ENCODE peak calls at places on chromosomes 4 and X, in six cellular contexts. M, Z, D, N, T and X are unnamed samples.

GRCh38 chr4:52617467-52618017 is 41.6 kb downstream of the USP46 start:
- DNase-seq in M (no peak), Z (no peak), D (no peak), N (no peak), T (no peak), X (no peak)

GRCh38 chr4:120922390-120923200 is at the start of gene PRDM5:
- DNase-seq in M (peak), Z (peak), D (peak), N (no peak), T (no peak), X (peak)

GRCh38 chrX:130770615-130771014 is 132.4 kb downstream of the ENOX2 start:
- DNase-seq in M (no peak), Z (no peak), D (no peak), N (no peak), T (no peak), X (no peak)

GRCh38 chrX:94908171-94908570 is 1234.2 kb downstream of the FAM133A start:
- DNase-seq in M (no peak), Z (no peak), D (no peak), N (no peak), T (no peak), X (no peak)

GRCh38 chrX:88425739-88426138 is 321.3 kb upstream of the CPXCR1 start:
- DNase-seq in M (no peak), Z (no peak), D (no peak), N (no peak), T (no peak), X (no peak)

GRCh38 chrX:40166582-40166981 is 68.8 kb upstream of the BCOR start:
- DNase-seq in M (no peak), Z (no peak), D (peak), N (no peak), T (no peak), X (no peak)

GRCh38 chrX:143661286-143661685 is 25.4 kb upstream of the SLITRK4 start:
- DNase-seq in M (no peak), Z (no peak), D (no peak), N (no peak), T (no peak), X (no peak)

GRCh38 chr4:153241970-153242847 is 38.0 kb downstream of the TRIM2 start:
- DNase-seq in M (no peak), Z (peak), D (no peak), N (no peak), T (no peak), X (no peak)

GRCh38 chrX:70433848-70434351 is 10.7 kb upstream of the DLG3 start:
- DNase-seq in M (peak), Z (peak), D (peak), N (peak), T (peak), X (peak)

GRCh38 chr4:95560791-95561190 is 12.0 kb upstream of the UNC5C start:
- DNase-seq in M (no peak), Z (no peak), D (no peak), N (no peak), T (no peak), X (no peak)

GRCh38 chr4:122762520-122762919 is 30.0 kb downstream of the BBS12 start:
- DNase-seq in M (no peak), Z (no peak), D (no peak), N (no peak), T (no peak), X (no peak)

GRCh38 chrX:118521435-118521834 is 25.8 kb downstream of the DOCK11 start:
- DNase-seq in M (no peak), Z (no peak), D (no peak), N (no peak), T (no peak), X (no peak)

GRCh38 chrX:38275615-38276014 is 51.7 kb downstream of the RPGR start:
- DNase-seq in M (no peak), Z (no peak), D (no peak), N (no peak), T (no peak), X (no peak)

GRCh38 chr4:147336252-147336651 is 144.6 kb upstream of the EDNRA start:
- DNase-seq in M (no peak), Z (no peak), D (no peak), N (no peak), T (no peak), X (no peak)